ENCODE peak calls at places on chromosomes 3 and 15, in six cellular contexts. L is spleen, G is esophagus squamous epithelium, Y is A549, E is body of pancreas, M is ovary. P is an unnamed sample.

GRCh38 chr15:67685008-67685599 is 140.2 kb upstream of the SKOR1 start:
- DNase-seq in L (no peak), G (no peak), Y (peak; percentile 77), E (no peak), M (no peak), P (no peak)

GRCh38 chr15:28786521-28786920 is 61.9 kb downstream of the GOLGA6L7 start:
- DNase-seq in L (no peak), G (no peak), Y (no peak), E (no peak), M (no peak), P (no peak)

GRCh38 chr3:22439626-22440025 is 688.6 kb upstream of the ZNF385D start:
- DNase-seq in L (no peak), G (no peak), Y (no peak), E (no peak), M (no peak), P (no peak)

GRCh38 chr3:188711898-188712256 is 459.9 kb upstream of the TPRG1 start:
- DNase-seq in L (no peak), G (no peak), Y (no peak), E (no peak), M (no peak), P (no peak)

GRCh38 chr15:74621936-74622335 is 6.3 kb downstream of the CLK3 start:
- DNase-seq in L (peak; percentile 73), G (no peak), Y (no peak), E (no peak), M (no peak), P (no peak)

GRCh38 chr3:101913173-101913572 is 63.9 kb downstream of the NFKBIZ start:
- DNase-seq in L (no peak), G (no peak), Y (no peak), E (no peak), M (no peak), P (no peak)

GRCh38 chr3:29642393-29643033 is 361.6 kb downstream of the RBMS3 start:
- DNase-seq in L (no peak), G (no peak), Y (peak; percentile 31), E (no peak), M (peak; percentile 57), P (no peak)

GRCh38 chr3:95971573-95971972 is 842.8 kb upstream of the EPHA6 start:
- DNase-seq in L (no peak), G (no peak), Y (no peak), E (no peak), M (no peak), P (no peak)

GRCh38 chr3:197501879-197502620 is 53.7 kb downstream of the BDH1 start:
- DNase-seq in L (no peak), G (no peak), Y (peak; percentile 28), E (no peak), M (no peak), P (no peak)

GRCh38 chr15:76235186-76235826 is 76.0 kb downstream of the ETFA start:
- DNase-seq in L (no peak), G (no peak), Y (peak; percentile 66), E (no peak), M (no peak), P (no peak)

GRCh38 chr15:101156509-101157159 is 95.2 kb downstream of the CHSY1 start:
- DNase-seq in L (peak; percentile 81), G (no peak), Y (no peak), E (no peak), M (no peak), P (no peak)

GRCh38 chr15:29074045-29074444 is 188.3 kb downstream of the APBA2 start:
- DNase-seq in L (no peak), G (no peak), Y (no peak), E (no peak), M (no peak), P (no peak)

GRCh38 chr15:63718590-63719035 is 115.1 kb downstream of the HERC1 start:
- DNase-seq in L (no peak), G (no peak), Y (peak; percentile 59), E (no peak), M (no peak), P (no peak)

GRCh38 chr15:92820233-92821021 is 79.7 kb upstream of the CHD2 start:
- DNase-seq in L (peak; percentile 96), G (peak; percentile 35), Y (peak; percentile 96), E (peak; percentile 95), M (peak; percentile 91), P (peak; percentile 95)

GRCh38 chr3:129599607-129600006 is 6.9 kb downstream of the PLXND1 start:
- DNase-seq in L (no peak), G (no peak), Y (peak; percentile 47), E (no peak), M (no peak), P (peak; percentile 80)

GRCh38 chr3:180657094-180657493 is 22.2 kb downstream of the CCDC39 start:
- DNase-seq in L (no peak), G (no peak), Y (no peak), E (no peak), M (no peak), P (no peak)

GRCh38 chr15:59317211-59317610 is 55.5 kb downstream of the MYO1E start:
- DNase-seq in L (no peak), G (no peak), Y (no peak), E (no peak), M (no peak), P (no peak)

GRCh38 chr3:102536479-102536878 is 101.7 kb downstream of the ZPLD1 start:
- DNase-seq in L (no peak), G (no peak), Y (peak; percentile 40), E (peak; percentile 9), M (no peak), P (no peak)

GRCh38 chr3:185702564-185703225 is 116.6 kb downstream of the SENP2 start:
- DNase-seq in L (no peak), G (no peak), Y (no peak), E (peak; percentile 60), M (no peak), P (no peak)

GRCh38 chr3:151925876-151926275 is 52.4 kb downstream of the SUCNR1 start:
- DNase-seq in L (no peak), G (no peak), Y (peak; percentile 32), E (no peak), M (no peak), P (no peak)

GRCh38 chr3:33139996-33140395 is 26.2 kb downstream of the CRTAP start:
- DNase-seq in L (no peak), G (no peak), Y (no peak), E (no peak), M (no peak), P (no peak)

GRCh38 chr3:146948985-146949384 is 343.8 kb upstream of the PLSCR5 start:
- DNase-seq in L (no peak), G (no peak), Y (no peak), E (no peak), M (no peak), P (no peak)

GRCh38 chr3:13015286-13016082 is 57.7 kb downstream of the IQSEC1 start:
- DNase-seq in L (peak; percentile 94), G (no peak), Y (no peak), E (no peak), M (no peak), P (peak; percentile 80)

GRCh38 chr3:13014755-13015285 is 58.4 kb downstream of the IQSEC1 start:
- DNase-seq in L (no peak), G (no peak), Y (no peak), E (no peak), M (no peak), P (no peak)

GRCh38 chr3:13016726-13017255 is 56.4 kb downstream of the IQSEC1 start:
- DNase-seq in L (peak; percentile 56), G (no peak), Y (no peak), E (no peak), M (no peak), P (no peak)

GRCh38 chr3:13017361-13018038 is 55.7 kb downstream of the IQSEC1 start:
- DNase-seq in L (peak; percentile 76), G (no peak), Y (no peak), E (no peak), M (no peak), P (no peak)

GRCh38 chr3:13016083-13016725 is 57.0 kb downstream of the IQSEC1 start:
- DNase-seq in L (peak; percentile 93), G (no peak), Y (no peak), E (no peak), M (no peak), P (peak; percentile 76)
- H3K4me3 ChIP-seq in L (peak overlapping the region; percentile 34), G (peak overlapping the region; percentile 54), Y (no peak overlapping the region), E (no peak overlapping the region), M (no peak overlapping the region), P (peak overlapping the region; percentile 32)

DNA sequence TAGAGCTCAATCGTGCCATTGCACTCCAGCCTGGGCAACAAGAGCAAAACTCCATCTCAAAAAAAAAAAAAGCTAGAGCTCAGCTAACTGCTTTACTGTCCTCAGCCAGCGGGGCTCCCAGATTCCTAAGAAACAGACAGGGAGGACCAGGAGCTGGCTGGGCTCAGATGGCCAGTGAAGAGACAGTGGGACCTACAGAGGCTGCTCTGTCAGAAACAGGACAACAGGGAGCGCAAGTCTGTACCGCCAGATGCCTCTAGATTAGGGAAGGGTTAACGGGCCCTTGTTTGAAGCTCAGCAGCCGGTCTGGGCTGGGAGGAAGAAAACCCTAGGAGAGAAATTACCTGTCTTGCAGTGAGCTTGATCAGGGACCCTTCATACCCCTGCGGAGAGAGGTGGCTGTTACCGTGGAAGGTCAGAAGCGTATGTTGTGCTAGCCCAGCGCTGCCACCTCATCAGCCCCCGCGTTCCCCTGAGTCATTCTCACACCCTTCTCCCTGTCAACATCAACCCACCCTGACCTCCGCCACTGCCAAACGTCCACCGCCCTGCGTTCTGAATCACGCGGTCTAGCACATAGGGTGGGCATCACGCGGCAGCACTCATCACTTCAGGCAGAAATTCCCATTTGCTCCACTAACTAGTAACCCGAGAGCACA is 25.3 kb downstream of the RBPMS2 start:
- DNase-seq in L (no peak), G (no peak), Y (peak; percentile 63), E (no peak), M (no peak), P (peak; percentile 75)
- H3K4me1 ChIP-seq in L (peaks cover 13% of the 10 kb centered on the region), G (peaks cover 4% of the 10 kb centered on the region), Y (no peaks in the 10 kb centered on the region), E (no peaks in the 10 kb centered on the region), M (peaks cover 3% of the 10 kb centered on the region), P (peaks cover 16% of the 10 kb centered on the region)

GRCh38 chr3:181691951-181692849 is 19.5 kb upstream of the SOX2 start:
- DNase-seq in L (no peak), G (no peak), Y (no peak), E (no peak), M (no peak), P (no peak)

GRCh38 chr3:181689546-181689945 is 22.2 kb upstream of the SOX2 start:
- DNase-seq in L (no peak), G (no peak), Y (no peak), E (no peak), M (no peak), P (no peak)

GRCh38 chr3:181693280-181693679 is 18.4 kb upstream of the SOX2 start:
- DNase-seq in L (no peak), G (no peak), Y (no peak), E (no peak), M (no peak), P (no peak)

GRCh38 chr3:181692850-181693154 is 18.9 kb upstream of the SOX2 start:
- DNase-seq in L (no peak), G (no peak), Y (no peak), E (no peak), M (no peak), P (no peak)

GRCh38 chr3:181690769-181691168 is 21.0 kb upstream of the SOX2 start:
- DNase-seq in L (no peak), G (no peak), Y (no peak), E (no peak), M (no peak), P (no peak)
- TF ChIP-seq POLR2A in L (no peak), G (no peak), Y (no peak), E (no peak), M (no peak), P (no peak)

DNA sequence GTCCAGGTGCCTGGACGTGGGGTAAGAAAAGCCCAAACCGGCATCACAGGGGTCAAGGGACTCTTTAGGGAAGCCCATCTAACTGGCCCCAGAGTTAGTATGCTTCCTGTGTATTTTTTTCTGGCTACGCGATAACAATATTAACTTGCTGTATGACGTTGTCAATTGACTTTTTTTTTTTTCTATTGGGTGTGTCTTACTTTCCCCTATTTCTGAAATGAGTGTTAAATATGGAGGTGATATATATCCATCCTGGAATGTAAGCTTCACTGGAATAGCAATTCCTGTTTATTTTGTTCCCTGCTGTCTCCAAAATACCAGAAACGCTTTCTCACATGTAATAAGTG is 598 bp upstream of the GMNC start:
- DNase-seq in L (no peak), G (no peak), Y (no peak), E (no peak), M (no peak), P (no peak)
- H3K4me3 ChIP-seq in L (peak overlapping the region; percentile 42), G (peak overlapping the region; percentile 73), Y (peak overlapping the region; percentile 70), E (peak overlapping the region; percentile 60), M (peak overlapping the region; percentile 63), P (peak overlapping the region; percentile 70)